ENCODE peak calls at places on chromosomes 7 and 10, in eight cellular contexts. A, Q, G, K, L, O, F and B are unnamed samples.

GRCh38 chr10:30529373-30529998 is 95.5 kb downstream of the MAP3K8 start:
- DNase-seq in K (no peak), Q (no peak), G (no peak), A (no peak), L (no peak), O (no peak), F (peak), B (no peak)

GRCh38 chr7:21318190-21318915 is 109.5 kb upstream of the SP4 start:
- DNase-seq in Q (no peak), L (no peak), K (no peak), A (no peak), G (peak), O (no peak), F (no peak), B (no peak)

GRCh38 chr7:107119376-107120100 is 49.3 kb upstream of the HBP1 start:
- DNase-seq in O (peak), K (no peak), F (no peak), A (no peak), G (no peak), Q (no peak), L (no peak), B (no peak)

GRCh38 chr7:22660732-22661131 is 66.3 kb upstream of the IL6 start:
- DNase-seq in O (no peak), A (no peak), Q (peak), L (no peak), K (peak), G (no peak), F (no peak), B (no peak)

GRCh38 chr10:6722616-6723004 is 142.5 kb upstream of the PRKCQ start:
- DNase-seq in L (no peak), Q (no peak), A (no peak), F (no peak), O (peak), K (no peak), G (peak), B (peak)

GRCh38 chr7:19442016-19442785 is 266.6 kb downstream of the POLR1F start:
- DNase-seq in O (no peak), L (peak), F (no peak), Q (peak), A (peak), G (peak), K (peak), B (peak)

GRCh38 chr7:118877187-118877586 is 652.7 kb downstream of the ANKRD7 start:
- DNase-seq in Q (no peak), G (no peak), L (no peak), A (no peak), F (no peak), K (no peak), O (no peak), B (no peak)

GRCh38 chr10:49615213-49615612 is 1.4 kb downstream of the CHAT start:
- DNase-seq in O (no peak), G (no peak), K (peak), A (no peak), Q (no peak), L (no peak), F (no peak), B (no peak)

GRCh38 chr10:78255796-78256638 is 222.4 kb downstream of the RPS24 start:
- DNase-seq in G (peak), K (peak), A (peak), L (peak), O (peak), Q (peak), F (peak), B (peak)

GRCh38 chr10:14476641-14477407 is 146.1 kb upstream of the FRMD4A start:
- DNase-seq in A (peak), Q (no peak), K (no peak), G (no peak), F (no peak), L (no peak), O (no peak), B (no peak)

GRCh38 chr7:111499027-111499426 is 63.3 kb downstream of the IMMP2L start:
- DNase-seq in G (peak), F (no peak), L (no peak), O (peak), Q (no peak), A (peak), K (no peak), B (peak)

GRCh38 chr10:132507956-132508490 is 29.6 kb upstream of the INPP5A start:
- DNase-seq in G (no peak), F (peak), A (no peak), L (no peak), O (no peak), K (peak), Q (no peak), B (no peak)

GRCh38 chr10:126956712-126957108 is 51.5 kb downstream of the DOCK1 start:
- DNase-seq in F (no peak), Q (no peak), K (no peak), O (no peak), A (no peak), G (no peak), L (no peak), B (no peak)

GRCh38 chr10:73648975-73649829 is 6.6 kb downstream of the SYNPO2L start:
- DNase-seq in K (peak), G (peak), Q (peak), F (no peak), L (no peak), A (no peak), O (no peak), B (no peak)

GRCh38 chr10:42594246-42594650 is 44.1 kb downstream of the ZNF33B start:
- DNase-seq in K (no peak), O (no peak), A (no peak), L (peak), Q (no peak), F (no peak), G (peak), B (peak)

GRCh38 chr7:155555116-155555695 is 8.8 kb upstream of the CNPY1 start:
- DNase-seq in L (no peak), O (no peak), F (no peak), K (no peak), A (no peak), G (no peak), Q (no peak), B (no peak)

GRCh38 chr10:5234106-5234877 is 37.7 kb downstream of the AKR1C4 start:
- DNase-seq in Q (no peak), L (peak), K (no peak), F (peak), A (no peak), O (no peak), G (peak), B (peak)

GRCh38 chr7:87110778-87111177 is 41.5 kb upstream of the DMTF1 start:
- DNase-seq in O (no peak), K (no peak), Q (no peak), L (peak), G (peak), F (no peak), A (no peak), B (peak)

GRCh38 chr7:16498122-16498521 is 28.5 kb upstream of the LRRC72 start:
- DNase-seq in A (no peak), Q (no peak), G (no peak), F (no peak), K (no peak), O (no peak), L (no peak), B (no peak)

GRCh38 chr10:53487019-53487983 is 714.7 kb upstream of the MBL2 start:
- DNase-seq in A (no peak), L (no peak), F (no peak), Q (no peak), O (no peak), G (no peak), K (no peak), B (no peak)

GRCh38 chr7:157477550-157478212 is 140.9 kb downstream of the DNAJB6 start:
- DNase-seq in Q (no peak), O (no peak), A (no peak), L (no peak), G (no peak), K (peak), F (peak), B (no peak)

GRCh38 chr7:35530124-35531109 is 164.5 kb downstream of the HERPUD2 start:
- DNase-seq in F (no peak), G (no peak), L (no peak), K (no peak), Q (no peak), O (no peak), A (no peak), B (no peak)

GRCh38 chr7:65429642-65430343 is 56.1 kb downstream of the ZNF92 start:
- DNase-seq in F (no peak), A (no peak), Q (no peak), K (no peak), L (no peak), O (no peak), G (no peak), B (no peak)

GRCh38 chr7:568031-568680 is 48.5 kb upstream of the PDGFA start:
- DNase-seq in F (no peak), L (no peak), Q (no peak), A (no peak), G (no peak), K (no peak), O (no peak), B (no peak)

GRCh38 chr7:106736508-106737201 is 75.7 kb upstream of the CCDC71L start:
- DNase-seq in O (peak), G (peak), L (peak), K (peak), A (peak), Q (peak), F (peak), B (peak)

GRCh38 chr10:30854656-30855055 is 177.0 kb downstream of the ZNF438 start:
- DNase-seq in Q (no peak), O (no peak), A (no peak), K (no peak), F (no peak), L (no peak), G (no peak), B (no peak)

GRCh38 chr7:91843831-91844230 is 36.7 kb downstream of the MTERF1 start:
- DNase-seq in K (no peak), L (no peak), A (no peak), Q (no peak), G (no peak), O (no peak), F (no peak), B (no peak)

GRCh38 chr10:94997763-94998174 is 59.3 kb downstream of the CYP2C9 start:
- DNase-seq in A (no peak), L (no peak), O (peak), K (peak), F (no peak), Q (no peak), G (no peak), B (no peak)

GRCh38 chr10:113071446-113071845 is 121.4 kb downstream of the TCF7L2 start:
- DNase-seq in L (no peak), G (no peak), K (peak), Q (peak), A (no peak), O (no peak), F (peak), B (peak)

GRCh38 chr7:145696071-145696470 is 420.5 kb upstream of the CNTNAP2 start:
- DNase-seq in L (no peak), Q (no peak), F (no peak), O (no peak), K (no peak), A (no peak), G (no peak), B (no peak)

GRCh38 chr10:35998036-35998435 is 355.9 kb upstream of the FZD8 start:
- DNase-seq in F (no peak), A (no peak), Q (no peak), L (peak), K (no peak), G (no peak), O (no peak), B (no peak)

GRCh38 chr7:156069897-156070296 is 257.6 kb upstream of the SHH start:
- DNase-seq in K (no peak), A (no peak), Q (no peak), G (no peak), F (no peak), O (no peak), L (no peak), B (no peak)

GRCh38 chr10:124691448-124692435 is 52.4 kb downstream of the FAM53B start:
- DNase-seq in F (no peak), G (no peak), Q (no peak), K (no peak), A (no peak), O (no peak), L (no peak), B (no peak)

GRCh38 chr7:26443761-26444160 is 152.1 kb downstream of the SNX10 start:
- DNase-seq in Q (no peak), K (no peak), F (no peak), G (no peak), O (no peak), A (no peak), L (no peak), B (no peak)

GRCh38 chr7:134365341-134366054 is 48.8 kb upstream of the SLC35B4 start:
- DNase-seq in F (no peak), O (no peak), K (no peak), Q (no peak), A (peak), L (peak), G (peak), B (peak)

GRCh38 chr10:129277080-129277479 is 190.0 kb upstream of the MGMT start:
- DNase-seq in L (no peak), K (no peak), G (no peak), A (no peak), O (no peak), Q (no peak), F (no peak), B (no peak)

GRCh38 chr10:18527692-18528091 is 123.7 kb downstream of the NSUN6 start:
- DNase-seq in Q (no peak), O (no peak), A (no peak), F (no peak), K (no peak), L (no peak), G (no peak), B (no peak)

GRCh38 chr7:28296571-28297483 is 115.5 kb upstream of the CREB5 start:
- DNase-seq in O (no peak), A (no peak), L (no peak), Q (peak), G (no peak), K (peak), F (no peak), B (peak)

GRCh38 chr7:28300488-28300887 is 111.8 kb upstream of the CREB5 start:
- DNase-seq in G (no peak), O (no peak), K (no peak), L (no peak), F (no peak), A (no peak), Q (no peak), B (no peak)

GRCh38 chr7:28297821-28298439 is 114.4 kb upstream of the CREB5 start:
- DNase-seq in A (no peak), G (no peak), O (no peak), F (no peak), K (no peak), Q (no peak), L (no peak), B (no peak)

GRCh38 chr7:28299556-28299955 is 112.8 kb upstream of the CREB5 start:
- DNase-seq in G (no peak), O (no peak), Q (no peak), K (no peak), F (no peak), L (no peak), A (no peak), B (peak)

DNA sequence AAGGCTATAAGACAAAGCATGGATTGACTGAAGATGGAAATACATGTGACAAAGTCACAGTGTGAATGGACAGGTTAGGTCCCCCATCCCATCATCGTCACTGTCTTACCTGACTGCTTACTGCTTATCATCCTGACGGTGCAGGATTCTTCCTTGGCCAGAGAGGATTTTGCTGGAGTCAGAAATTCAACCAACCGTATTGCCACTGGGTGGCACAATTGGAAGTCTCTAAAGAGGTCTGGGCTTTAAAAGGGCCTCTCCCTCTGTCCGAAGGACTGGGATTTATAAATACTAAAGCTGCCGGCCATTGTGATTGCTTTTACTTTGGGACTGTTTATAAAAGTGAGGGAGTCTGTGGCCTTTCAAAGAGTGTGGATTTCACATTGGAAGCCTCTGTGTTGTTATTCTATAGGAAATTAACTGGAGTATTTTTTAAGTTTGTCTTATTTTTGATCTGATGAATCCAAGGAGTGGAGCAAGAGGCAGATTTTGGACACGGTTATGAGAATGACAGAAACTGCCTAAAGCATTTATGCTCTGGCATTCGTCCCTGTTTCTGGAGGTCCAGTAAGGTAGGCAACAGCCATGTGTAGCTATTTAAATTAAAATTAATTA is 113.3 kb upstream of the CREB5 start:
- DNase-seq in A (no peak), K (peak), L (no peak), O (peak), G (peak), Q (peak), F (no peak), B (peak)
- TF ChIP-seq CTCF in A (peak), K (peak), L (peak), O (peak), G (peak), Q (peak), F (peak), B (peak)

GRCh38 chr7:2123360-2123759 is 109.4 kb downstream of the MAD1L1 start:
- DNase-seq in L (no peak), G (no peak), O (no peak), Q (no peak), A (no peak), K (peak), F (no peak), B (no peak)
- TF ChIP-seq CTCF in L (no peak), G (no peak), O (no peak), Q (no peak), A (no peak), K (no peak), F (no peak), B (no peak)

DNA sequence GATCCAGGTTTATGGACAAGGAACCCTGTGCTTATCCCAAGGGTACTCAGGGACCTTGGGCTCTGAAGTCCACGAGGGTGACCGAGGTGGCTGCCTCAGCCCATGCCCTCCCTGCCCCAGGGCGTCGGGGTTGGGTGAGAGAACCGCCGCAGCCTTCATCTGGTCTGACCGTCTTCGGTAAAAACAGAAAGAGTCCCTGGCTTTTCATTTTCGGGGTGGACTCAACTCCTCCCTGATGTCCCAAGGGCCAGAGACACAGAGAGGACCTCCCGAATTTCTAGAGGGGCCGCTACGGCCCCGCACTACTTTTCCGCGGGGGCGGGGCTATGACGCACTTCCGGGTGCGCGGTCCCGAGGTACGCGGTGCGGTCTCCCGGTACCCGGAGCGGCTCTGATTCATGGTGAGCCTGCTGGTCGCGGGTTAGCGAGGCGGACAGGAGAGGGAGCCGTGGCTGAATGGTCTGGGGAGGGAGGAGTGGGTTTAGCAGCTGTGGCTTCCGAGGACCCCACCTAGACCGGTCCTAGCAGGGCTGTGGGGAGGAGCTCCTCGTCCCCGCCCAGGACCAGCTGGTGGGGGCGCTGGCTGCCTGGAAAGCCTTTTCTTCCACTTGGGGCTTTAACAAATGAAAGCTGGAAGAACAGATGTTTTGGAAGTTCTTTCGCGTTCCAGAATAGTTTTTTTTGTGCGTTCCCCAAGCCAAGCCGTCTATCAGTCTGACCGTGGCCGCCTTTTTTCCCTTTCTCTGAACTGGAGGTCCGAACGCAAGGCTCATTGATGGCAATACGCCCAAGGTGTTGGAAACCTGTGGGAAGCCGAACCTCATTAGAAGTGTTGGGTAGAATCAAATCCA is at the start of gene ZSCAN21:
- DNase-seq in Q (peak), K (peak), F (peak), G (peak), A (no peak), L (peak), O (peak), B (peak)
- TF ChIP-seq CTCF in Q (peak), K (peak), F (peak), G (peak), A (peak), L (peak), O (peak), B (peak)

GRCh38 chr7:116802784-116803183 is 59.6 kb upstream of the CAPZA2 start:
- DNase-seq in K (peak), L (no peak), F (no peak), O (no peak), Q (peak), G (peak), A (no peak), B (peak)
- TF ChIP-seq CTCF in K (peak), L (peak), F (peak), O (peak), Q (peak), G (peak), A (no peak), B (peak)

GRCh38 chr10:123140164-123140982 is 4.6 kb downstream of the HMX3 start:
- DNase-seq in Q (no peak), F (no peak), O (no peak), A (no peak), G (no peak), K (no peak), L (no peak), B (no peak)
- TF ChIP-seq CTCF in Q (no peak), F (no peak), O (no peak), A (no peak), G (no peak), K (peak), L (no peak), B (no peak)

DNA sequence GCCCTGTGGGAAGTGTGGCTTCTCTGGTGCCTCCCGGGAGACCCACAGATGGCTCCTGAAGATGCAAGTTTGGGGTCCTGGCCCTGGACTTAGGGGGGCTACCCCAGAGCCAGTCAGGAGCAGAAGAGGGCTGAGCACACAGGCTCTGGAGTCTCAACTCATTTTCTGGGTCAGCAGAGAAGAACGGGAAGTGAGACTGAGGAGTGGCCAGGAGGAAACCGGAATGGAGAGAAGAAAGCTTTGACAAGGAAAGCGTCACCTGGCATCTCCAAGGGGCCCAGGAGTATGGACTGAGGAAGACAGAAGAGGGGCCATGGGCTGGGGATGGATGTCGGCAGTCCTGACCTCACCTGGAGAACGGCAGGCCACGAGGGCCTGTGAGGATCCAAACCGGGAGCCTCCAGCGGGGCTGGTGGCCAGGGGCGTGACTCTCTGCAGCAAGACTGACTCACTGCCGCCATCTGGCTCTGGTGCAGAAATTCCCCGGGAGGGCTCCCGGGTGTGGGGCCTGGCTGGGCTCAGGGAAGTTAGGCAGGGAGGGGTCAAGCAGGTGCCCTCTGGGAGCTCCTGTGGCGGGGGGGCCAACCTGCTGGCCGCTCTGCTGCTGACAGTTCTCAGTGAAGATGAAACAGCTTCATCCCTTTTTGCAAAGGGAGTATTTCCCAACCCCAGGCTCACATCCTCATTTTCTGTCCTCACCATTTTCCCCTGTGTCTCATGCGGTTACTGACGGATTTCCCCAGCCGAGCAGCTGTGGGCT is 23.6 kb downstream of the DAGLB start:
- DNase-seq in O (no peak), F (no peak), L (no peak), G (peak), K (no peak), Q (no peak), A (no peak), B (peak)
- TF ChIP-seq CTCF in O (peak), F (no peak), L (peak), G (no peak), K (no peak), Q (no peak), A (no peak), B (peak)

GRCh38 chr7:79282051-79282694 is 171.3 kb downstream of the MAGI2 start:
- DNase-seq in A (peak), F (no peak), K (no peak), G (peak), O (no peak), Q (peak), L (peak), B (peak)
- TF ChIP-seq CTCF in A (peak), F (peak), K (peak), G (peak), O (peak), Q (peak), L (peak), B (peak)